ENCODE peak calls at places on chromosomes 2 and 18, in six cellular contexts. D is frontal cortex, H is stromal cell of bone marrow, Q is NCI-H2081 treated with DMSO at 0.1 percent for 48 hours, N is tibial artery, X is fibroblast of lung. I is an unnamed sample.

GRCh38 chr2:112001942-112002341 is 53.1 kb upstream of the TMEM87B start:
- DNase-seq in D (no peak), Q (no peak), H (no peak), X (peak), N (no peak), I (no peak)

GRCh38 chr2:63486861-63487290 is 101.4 kb downstream of the WDPCP start:
- DNase-seq in H (no peak), Q (no peak), N (no peak), D (no peak), X (no peak), I (peak)

GRCh38 chr2:144032566-144032965 is 487.4 kb downstream of the ZEB2 start:
- DNase-seq in D (no peak), Q (no peak), X (peak), N (no peak), H (no peak), I (no peak)

GRCh38 chr2:226891780-226892590 is 56.1 kb downstream of the RHBDD1 start:
- DNase-seq in H (peak), X (peak), N (no peak), Q (no peak), D (no peak), I (no peak)

GRCh38 chr2:209334188-209335017 is 89.4 kb upstream of the MAP2 start:
- DNase-seq in D (peak), N (peak), H (peak), Q (peak), X (peak), I (peak)

GRCh38 chr2:239732666-239733010 is 292.5 kb downstream of the NDUFA10 start:
- DNase-seq in H (no peak), N (peak), Q (no peak), D (no peak), X (no peak), I (no peak)

GRCh38 chr2:183543731-183544130 is 419.5 kb downstream of the NUP35 start:
- DNase-seq in D (no peak), N (no peak), X (no peak), Q (no peak), H (no peak), I (no peak)

GRCh38 chr18:36828157-36828629 is 609 bp downstream of the TPGS2 start:
- DNase-seq in X (peak), H (no peak), D (peak), N (peak), Q (no peak), I (peak)

GRCh38 chr2:95026471-95027368 is 1.2 kb downstream of the MAL start:
- DNase-seq in Q (no peak), N (no peak), H (no peak), X (no peak), D (no peak), I (no peak)

GRCh38 chr2:155997538-155997937 is 335.0 kb downstream of the NR4A2 start:
- DNase-seq in Q (no peak), N (no peak), D (no peak), X (peak), H (no peak), I (no peak)

GRCh38 chr2:229230911-229231310 is 40.2 kb downstream of the PID1 start:
- DNase-seq in N (no peak), D (no peak), Q (no peak), X (no peak), H (no peak), I (no peak)

GRCh38 chr2:241991236-241991635 is 121.7 kb downstream of the RTP5 start:
- DNase-seq in Q (no peak), D (no peak), H (no peak), N (peak), X (no peak), I (no peak)

GRCh38 chr2:236873666-236874065 is 212.0 kb upstream of the COPS8 start:
- DNase-seq in Q (no peak), X (peak), N (no peak), H (no peak), D (no peak), I (no peak)

GRCh38 chr2:8000861-8001260 is 681.0 kb upstream of the ID2 start:
- DNase-seq in Q (no peak), X (no peak), N (no peak), H (no peak), D (no peak), I (peak)

GRCh38 chr2:204437815-204438766 is 107.2 kb upstream of the PARD3B start:
- DNase-seq in X (no peak), Q (no peak), H (no peak), N (no peak), D (no peak), I (no peak)

GRCh38 chr2:176490061-176490861 is 221.0 kb downstream of the MTX2 start:
- DNase-seq in Q (no peak), X (peak), D (no peak), H (no peak), N (no peak), I (no peak)

GRCh38 chr18:12769644-12770440 is 67.0 kb downstream of the PSMG2 start:
- DNase-seq in Q (no peak), N (no peak), D (no peak), H (no peak), X (peak), I (no peak)

GRCh38 chr2:102442967-102443828 is 20.2 kb downstream of the IL18RAP start:
- DNase-seq in X (peak), N (no peak), Q (no peak), H (no peak), D (peak), I (peak)

GRCh38 chr2:141341444-141341843 is 789.4 kb downstream of the LRP1B start:
- DNase-seq in D (no peak), X (peak), N (no peak), Q (no peak), H (peak), I (no peak)

GRCh38 chr2:39632871-39633270 is 32.8 kb upstream of the TMEM178A start:
- DNase-seq in N (no peak), H (peak), D (no peak), Q (no peak), X (peak), I (no peak)

GRCh38 chr2:98908909-98909308 is 27.1 kb downstream of the CRACDL start:
- DNase-seq in N (peak), X (peak), Q (no peak), D (no peak), H (no peak), I (peak)

GRCh38 chr2:28649481-28650260 is 102.0 kb upstream of the PPP1CB start:
- DNase-seq in N (peak), D (no peak), Q (no peak), X (no peak), H (no peak), I (no peak)

GRCh38 chr2:132790232-132790755 is 120.3 kb upstream of the LYPD1 start:
- DNase-seq in H (no peak), X (no peak), D (no peak), N (no peak), Q (no peak), I (no peak)

GRCh38 chr2:62038980-62039771 is 133.7 kb downstream of the COMMD1 start:
- DNase-seq in H (peak), X (peak), N (no peak), Q (no peak), D (peak), I (peak)

GRCh38 chr2:158443613-158444012 is 12.9 kb downstream of the CCDC148 start:
- DNase-seq in Q (no peak), H (no peak), D (no peak), X (no peak), N (no peak), I (no peak)

GRCh38 chr2:173355132-173355865 is 627 bp downstream of the CDCA7 start:
- DNase-seq in Q (no peak), N (no peak), H (peak), X (peak), D (no peak), I (peak)

GRCh38 chr2:26552641-26553040 is 74.7 kb upstream of the OTOF start:
- DNase-seq in Q (no peak), X (no peak), H (no peak), D (no peak), N (peak), I (no peak)

GRCh38 chr2:86068098-86069047 is 37.3 kb downstream of the POLR1A start:
- DNase-seq in H (no peak), Q (no peak), X (peak), N (no peak), D (no peak), I (no peak)

GRCh38 chr2:237731663-237732062 is 66.9 kb upstream of the RBM44 start:
- DNase-seq in H (peak), Q (no peak), N (no peak), X (peak), D (no peak), I (no peak)

GRCh38 chr2:68171684-68172083 is 14.0 kb downstream of the PNO1 start:
- DNase-seq in N (no peak), Q (no peak), H (no peak), X (no peak), D (no peak), I (no peak)

GRCh38 chr2:47082976-47083375 is 72.1 kb downstream of the STPG4 start:
- DNase-seq in H (no peak), N (no peak), X (no peak), Q (no peak), D (no peak), I (no peak)

GRCh38 chr2:130336877-130337734 is 5.6 kb upstream of the IMP4 start:
- DNase-seq in Q (peak), H (no peak), D (peak), X (peak), N (peak), I (peak)

GRCh38 chr18:35889677-35890076 is 82.8 kb upstream of the RMP24 start:
- DNase-seq in N (no peak), H (no peak), X (no peak), Q (no peak), D (no peak), I (no peak)

GRCh38 chr18:8826971-8827370 is 121.6 kb downstream of the MTCL1 start:
- DNase-seq in Q (no peak), D (no peak), X (no peak), N (no peak), H (no peak), I (no peak)

GRCh38 chr2:7430869-7431641 is 513.8 kb downstream of the RNF144A start:
- DNase-seq in D (peak), N (peak), H (no peak), Q (no peak), X (peak), I (no peak)

I was measured in Karpas-422.